ENCODE peak calls at places on chromosomes 12 and 14, in nine cellular contexts. S, H, D, Y, I, C, F, J and T are unnamed samples.

GRCh38 chr14:72616294-72616693 is 277.6 kb downstream of the DPF3 start:
- DNase-seq in C (no peak), S (peak), J (peak), F (no peak), I (no peak), H (no peak), Y (no peak), D (no peak), T (no peak)

GRCh38 chr14:94864421-94865195 is 94.7 kb upstream of the GSC start:
- DNase-seq in H (no peak), I (no peak), S (no peak), C (no peak), F (no peak), Y (no peak), J (no peak), D (peak), T (peak)

GRCh38 chr12:119171266-119171665 is 7.5 kb upstream of the HSPB8 start:
- DNase-seq in D (no peak), H (no peak), Y (no peak), J (no peak), S (no peak), F (no peak), I (no peak), C (no peak), T (no peak)

GRCh38 chr12:10634427-10634826 is 21.0 kb upstream of the MAGOHB start:
- DNase-seq in D (peak), S (no peak), J (no peak), H (no peak), Y (no peak), F (no peak), I (no peak), C (no peak), T (no peak)

GRCh38 chr12:23662966-23663365 is 286.5 kb downstream of the SOX5 start:
- DNase-seq in C (peak), S (peak), D (no peak), Y (no peak), F (no peak), H (no peak), I (no peak), J (no peak), T (no peak)

GRCh38 chr12:8581098-8581784 is 31.4 kb downstream of the AICDA start:
- DNase-seq in F (no peak), C (no peak), I (no peak), D (no peak), H (no peak), S (no peak), Y (no peak), J (no peak), T (no peak)

GRCh38 chr12:67651380-67651695 is 2.8 kb downstream of the DYRK2 start:
- DNase-seq in S (no peak), H (peak), Y (peak), J (peak), D (peak), F (no peak), I (no peak), C (peak), T (peak)

GRCh38 chr14:97218713-97219355 is 421.7 kb downstream of the VRK1 start:
- DNase-seq in F (no peak), H (no peak), S (no peak), J (no peak), D (no peak), Y (no peak), I (no peak), C (no peak), T (no peak)

GRCh38 chr12:17206553-17206952 is 600.6 kb upstream of the LMO3 start:
- DNase-seq in Y (no peak), I (no peak), H (no peak), F (no peak), J (no peak), S (no peak), D (no peak), C (no peak), T (peak)

GRCh38 chr14:100363053-100363452 is 39.9 kb downstream of the SLC25A47 start:
- DNase-seq in H (no peak), S (no peak), I (no peak), D (no peak), Y (no peak), F (no peak), C (peak), J (no peak), T (no peak)

GRCh38 chr12:84910549-84911241 is 1.9 kb downstream of the SLC6A15 start:
- DNase-seq in F (no peak), C (peak), S (no peak), J (peak), I (peak), H (no peak), D (no peak), Y (no peak), T (no peak)

GRCh38 chr14:37027188-37027824 is 145.1 kb downstream of the SLC25A21 start:
- DNase-seq in S (no peak), F (no peak), J (no peak), I (no peak), C (no peak), H (no peak), D (no peak), Y (no peak), T (no peak)

GRCh38 chr14:32933943-32934890 is 4.5 kb upstream of the NPAS3 start:
- DNase-seq in F (peak), D (no peak), I (peak), C (peak), S (no peak), H (no peak), J (no peak), Y (no peak), T (peak)

GRCh38 chr12:92242917-92243316 is 97.3 kb upstream of the BTG1 start:
- DNase-seq in F (no peak), J (peak), C (no peak), H (no peak), S (no peak), D (no peak), Y (no peak), I (peak), T (no peak)

GRCh38 chr14:103021817-103022668 is 35.3 kb downstream of the CDC42BPB start:
- DNase-seq in S (no peak), J (no peak), C (peak), D (no peak), Y (no peak), F (no peak), I (no peak), H (no peak), T (no peak)

GRCh38 chr14:86035882-86036281 is 505.9 kb downstream of the FLRT2 start:
- DNase-seq in D (peak), C (no peak), I (peak), H (peak), S (no peak), Y (no peak), F (no peak), J (no peak), T (no peak)

GRCh38 chr14:53148612-53149202 is 4.4 kb downstream of the DDHD1 start:
- DNase-seq in H (peak), D (no peak), J (no peak), F (no peak), S (no peak), Y (no peak), C (no peak), I (no peak), T (no peak)

GRCh38 chr12:119804011-119804641 is 73.0 kb downstream of the CIT start:
- DNase-seq in Y (no peak), F (peak), D (peak), J (peak), I (peak), H (peak), C (peak), S (peak), T (peak)

GRCh38 chr14:52473557-52473956 is 78.7 kb downstream of the TXNDC16 start:
- DNase-seq in H (peak), S (no peak), F (no peak), I (no peak), D (peak), J (peak), Y (no peak), C (peak), T (peak)

GRCh38 chr14:100271247-100271939 is 32.4 kb downstream of the YY1 start:
- DNase-seq in J (no peak), I (peak), C (peak), S (peak), F (no peak), H (no peak), Y (peak), D (no peak), T (peak)

GRCh38 chr12:12901158-12901791 is 9.9 kb downstream of the GPRC5A start:
- DNase-seq in D (peak), Y (peak), C (no peak), F (peak), H (no peak), S (peak), I (no peak), J (peak), T (no peak)

GRCh38 chr14:79011091-79011919 is 841.1 kb downstream of the NRXN3 start:
- DNase-seq in H (peak), C (peak), D (peak), S (peak), Y (peak), I (peak), J (peak), F (no peak), T (peak)

GRCh38 chr12:42759622-42760273 is 170.2 kb upstream of the PRICKLE1 start:
- DNase-seq in D (no peak), H (no peak), S (peak), J (peak), F (peak), C (no peak), I (no peak), Y (peak), T (no peak)

GRCh38 chr12:18158774-18159557 is 69.0 kb upstream of the RERGL start:
- DNase-seq in Y (peak), H (peak), J (no peak), C (peak), F (no peak), D (peak), S (peak), I (peak), T (no peak)

GRCh38 chr12:91367234-91367849 is 184.7 kb upstream of the DCN start:
- DNase-seq in F (no peak), S (no peak), D (no peak), H (peak), I (peak), J (no peak), Y (no peak), C (no peak), T (no peak)